ENCODE peak calls at places on chromosomes 2 and 18, in five cellular contexts. A, G, I, M and W are unnamed samples.
A peak's percentile ranks its signal among the peaks of the same experiment; 100 is the strongest.

GRCh38 chr2:127419448-127420038 is 1.3 kb downstream of the PROC start:
- DNase-seq in G (no peak), A (no peak), I (no peak), M (no peak), W (no peak)

GRCh38 chr2:120343433-120344105 is 2.4 kb upstream of the INHBB start:
- DNase-seq in M (peak; percentile 59), G (peak; percentile 94), I (peak; percentile 92), A (peak; percentile 95), W (peak; percentile 94)

GRCh38 chr18:79872423-79872822 is 74.7 kb downstream of the KCNG2 start:
- DNase-seq in A (peak; percentile 34), M (no peak), I (no peak), G (no peak), W (peak; percentile 20)

GRCh38 chr2:232870002-232870765 is at the start of gene SNORC:
- DNase-seq in A (no peak), M (no peak), G (no peak), I (peak; percentile 10), W (no peak)

GRCh38 chr2:160054984-160055725 is 7.3 kb downstream of the PLA2R1 start:
- DNase-seq in M (no peak), I (no peak), A (peak; percentile 39), G (no peak), W (peak; percentile 76)

GRCh38 chr2:222025891-222026271 is 272.9 kb downstream of the PAX3 start:
- DNase-seq in G (no peak), I (no peak), A (peak; percentile 59), M (no peak), W (no peak)

GRCh38 chr2:6454286-6454990 is 411.3 kb downstream of the CMPK2 start:
- DNase-seq in G (no peak), A (no peak), M (no peak), I (no peak), W (no peak)

GRCh38 chr2:174663572-174663971 is 66.0 kb upstream of the WIPF1 start:
- DNase-seq in G (peak; percentile 65), I (peak; percentile 68), M (no peak), A (no peak), W (peak; percentile 98)

GRCh38 chr2:39094717-39095363 is 26.0 kb downstream of the SOS1 start:
- DNase-seq in A (no peak), G (no peak), M (no peak), I (no peak), W (peak; percentile 54)

GRCh38 chr2:138115664-138116063 is 151.4 kb downstream of the HNMT start:
- DNase-seq in I (no peak), M (no peak), G (no peak), A (no peak), W (peak; percentile 7)

GRCh38 chr2:309148-309969 is 21.5 kb upstream of the ALKAL2 start:
- DNase-seq in I (no peak), M (no peak), G (no peak), A (peak; percentile 75), W (no peak)

GRCh38 chr18:77127769-77128671 is 4.6 kb downstream of the MBP start:
- DNase-seq in M (no peak), I (no peak), A (no peak), G (peak; percentile 59), W (peak; percentile 94)

GRCh38 chr2:111031546-111032484 is 88.9 kb upstream of the BCL2L11 start:
- DNase-seq in I (no peak), A (no peak), M (no peak), G (no peak), W (no peak)

GRCh38 chr18:25350561-25351201 is 1.3 kb downstream of the ZNF521 start:
- DNase-seq in M (no peak), A (peak; percentile 74), G (peak; percentile 70), I (peak; percentile 72), W (peak; percentile 84)

GRCh38 chr2:21123473-21124393 is at the start of gene TDRD15:
- DNase-seq in I (no peak), G (no peak), A (no peak), M (no peak), W (no peak)

GRCh38 chr2:67234443-67234842 is 162.7 kb upstream of the ETAA1 start:
- DNase-seq in I (no peak), M (no peak), G (peak; percentile 14), A (peak; percentile 63), W (peak; percentile 71)

GRCh38 chr2:70965506-70965905 is 12.9 kb upstream of the ANKRD53 start:
- DNase-seq in A (no peak), G (peak; percentile 1), I (no peak), M (no peak), W (no peak)

GRCh38 chr2:135174802-135175093 is 122.7 kb downstream of the RAB3GAP1 start:
- DNase-seq in G (no peak), M (no peak), A (no peak), I (no peak), W (no peak)

GRCh38 chr2:239955989-239956817 is 68.9 kb downstream of the NDUFA10 start:
- DNase-seq in M (no peak), I (no peak), G (no peak), A (no peak), W (no peak)

GRCh38 chr2:69701100-69701945 is 40.6 kb upstream of the ANXA4 start:
- DNase-seq in A (no peak), M (no peak), I (no peak), G (no peak), W (no peak)

GRCh38 chr2:18792226-18792629 is 202.9 kb upstream of the NT5C1B start:
- DNase-seq in A (no peak), M (no peak), I (peak; percentile 66), G (peak; percentile 16), W (no peak)

GRCh38 chr2:240506406-240507059 is 51.3 kb downstream of the ANKMY1 start:
- DNase-seq in I (peak; percentile 13), A (no peak), M (no peak), G (peak; percentile 1), W (no peak)

GRCh38 chr2:176675557-176676256 is 406.5 kb downstream of the MTX2 start:
- DNase-seq in M (no peak), A (peak; percentile 13), I (no peak), G (no peak), W (no peak)

GRCh38 chr18:6719914-6720692 is 9.4 kb upstream of the ARHGAP28 start:
- DNase-seq in A (no peak), M (no peak), I (no peak), G (no peak), W (no peak)

GRCh38 chr2:16253291-16253690 is 312.9 kb downstream of the MYCN start:
- DNase-seq in M (no peak), G (no peak), A (no peak), I (no peak), W (no peak)

GRCh38 chr2:206647985-206648384 is 5.7 kb downstream of the FAM237A start:
- DNase-seq in I (no peak), G (no peak), M (no peak), A (no peak), W (peak; percentile 6)

GRCh38 chr2:42901076-42901645 is 108.8 kb upstream of the HAAO start:
- DNase-seq in G (no peak), I (no peak), M (no peak), A (no peak), W (peak; percentile 81)

GRCh38 chr2:70087703-70088507 is 628 bp downstream of the PCBP1 start:
- DNase-seq in A (peak; percentile 67), G (peak; percentile 63), I (peak; percentile 65), M (no peak), W (peak; percentile 83)

GRCh38 chr2:233821709-233822100 is 32.6 kb downstream of the HJURP start:
- DNase-seq in I (no peak), G (no peak), A (no peak), M (no peak), W (no peak)

GRCh38 chr2:23366720-23367119 is 18.3 kb upstream of the KLHL29 start:
- DNase-seq in G (no peak), M (no peak), I (no peak), A (no peak), W (no peak)

DNA sequence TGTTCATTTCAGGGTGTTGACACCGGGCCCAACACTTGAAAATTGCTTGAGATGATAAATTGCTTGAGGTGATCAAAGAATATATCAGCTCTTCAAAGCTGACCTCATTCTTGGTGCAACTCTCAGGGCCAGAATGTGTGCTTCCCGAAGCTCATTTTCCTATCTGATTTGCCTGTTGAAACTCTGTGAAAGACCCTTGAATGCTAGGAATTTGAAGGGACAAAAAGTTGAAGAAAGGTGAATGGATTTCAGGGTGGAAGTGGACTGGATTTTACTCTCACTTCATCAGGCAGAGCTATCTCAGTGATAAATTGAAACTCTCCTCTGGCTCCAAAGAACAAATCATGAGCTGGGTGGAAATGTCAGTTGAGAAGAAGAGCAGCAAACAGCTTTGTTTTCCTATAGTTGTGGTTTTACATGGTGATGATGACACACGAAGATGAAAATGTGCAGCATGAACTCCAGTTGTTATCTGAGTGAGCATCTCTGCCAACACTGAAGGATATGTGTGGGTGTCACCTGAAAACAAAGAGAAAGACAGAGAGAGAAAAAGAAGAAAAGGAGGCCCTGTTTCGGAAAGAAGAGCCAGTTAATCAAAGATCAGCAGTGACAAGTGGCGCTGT is 34.4 kb downstream of the CD28 start:
- DNase-seq in G (no peak), A (no peak), M (no peak), I (no peak), W (peak; percentile 78)
- H2AFZ ChIP-seq in G (no peak overlapping the region), A (peak overlapping the region; percentile 1), M (no peak overlapping the region), I (peak overlapping the region; percentile 15), W (peak overlapping the region; percentile 27)

GRCh38 chr2:102081600-102081999 is 60.9 kb upstream of the IL1R1 start:
- DNase-seq in A (no peak), I (no peak), G (no peak), M (no peak), W (no peak)

GRCh38 chr2:102084651-102085050 is 57.9 kb upstream of the IL1R1 start:
- DNase-seq in G (no peak), I (no peak), A (no peak), M (no peak), W (no peak)

GRCh38 chr2:102085238-102085637 is 57.3 kb upstream of the IL1R1 start:
- DNase-seq in I (no peak), M (no peak), A (no peak), G (no peak), W (no peak)

GRCh38 chr2:102080451-102081054 is 62.0 kb upstream of the IL1R1 start:
- DNase-seq in I (no peak), A (no peak), M (peak; percentile 41), G (no peak), W (peak; percentile 72)

GRCh38 chr2:102082591-102083586 is 59.7 kb upstream of the IL1R1 start:
- DNase-seq in M (peak; percentile 56), A (no peak), I (no peak), G (peak; percentile 53), W (peak; percentile 92)
- TF ChIP-seq EZH2phosphoT487 in M (no peak), A (no peak), I (no peak), G (no peak), W (no peak)

DNA sequence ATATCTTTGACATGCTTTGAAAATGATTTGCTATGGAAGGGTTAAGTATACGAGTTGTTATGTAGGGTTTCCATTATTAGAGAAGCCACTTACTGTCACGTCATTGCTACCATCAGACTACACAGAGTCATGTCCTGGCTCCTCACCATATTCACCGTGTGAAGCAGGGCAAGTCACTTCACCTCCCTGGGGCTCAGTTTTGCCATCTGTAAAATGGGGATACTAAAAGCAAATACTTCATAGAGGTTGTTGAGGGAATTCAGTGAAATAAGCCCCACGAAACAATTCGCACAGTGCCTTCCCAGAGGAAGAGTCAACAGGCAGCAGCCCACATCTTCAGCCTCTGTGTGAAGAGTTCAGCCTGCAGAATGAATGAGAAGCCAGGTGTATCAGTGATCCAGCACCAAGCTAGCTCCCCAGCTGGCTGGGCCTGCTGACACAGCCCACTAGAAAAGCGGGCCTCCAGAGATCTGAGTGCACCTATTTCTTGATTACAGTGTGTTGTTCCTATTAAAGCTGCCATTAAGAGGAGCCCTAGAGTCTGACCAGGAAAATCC is 3.4 kb downstream of the DIPK1C start:
- DNase-seq in I (no peak), M (no peak), A (peak; percentile 43), G (no peak), W (no peak)
- H2AFZ ChIP-seq in I (no peak overlapping the region), M (no peak overlapping the region), A (no peak overlapping the region), G (no peak overlapping the region), W (no peak overlapping the region)

GRCh38 chr2:235030936-235031335 is 79.1 kb downstream of the SH3BP4 start:
- DNase-seq in M (no peak), I (no peak), A (no peak), G (no peak), W (no peak)
- TF ChIP-seq EZH2phosphoT487 in M (no peak), I (no peak), A (no peak), G (no peak), W (no peak)